ENCODE peak calls at places on chromosomes 12 and 14, in five cellular contexts. C is cardiac fibroblast; P is Caco-2; M is stimulated activated CD4-positive, alpha-beta T cell treated with anti-CD3 and anti-CD28 coated beads, TNF-alpha, amount 100 ng/mL, for 4 hours; N is T1000. A is an unnamed sample.

GRCh38 chr14:61615743-61616523 is 79.4 kb upstream of the HIF1A start:
- DNase-seq in N (no peak), C (peak; percentile 96), M (no peak), P (no peak), A (no peak)

GRCh38 chr14:28412076-28412475 is 354.5 kb upstream of the FOXG1 start:
- DNase-seq in N (no peak), C (peak; percentile 36), P (no peak), M (no peak), A (no peak)

GRCh38 chr12:122880668-122881067 is 15.3 kb downstream of the VPS37B start:
- DNase-seq in M (no peak), N (no peak), P (no peak), C (peak; percentile 76), A (no peak)

GRCh38 chr14:50985124-50985815 is 41.0 kb upstream of the PYGL start:
- DNase-seq in M (no peak), N (no peak), P (no peak), C (no peak), A (no peak)

GRCh38 chr12:41190360-41190759 is 2.2 kb downstream of the PDZRN4 start:
- DNase-seq in N (no peak), M (no peak), P (peak; percentile 10), C (peak; percentile 1), A (no peak)

GRCh38 chr12:27866382-27867101 is 86.5 kb upstream of the MANSC4 start:
- DNase-seq in C (peak; percentile 40), M (no peak), P (no peak), N (peak; percentile 17), A (no peak)

GRCh38 chr14:32932921-32933622 is 5.6 kb upstream of the NPAS3 start:
- DNase-seq in C (no peak), M (no peak), N (no peak), P (no peak), A (no peak)

GRCh38 chr14:94293578-94293924 is 483 bp upstream of the SERPINA10 start:
- DNase-seq in P (no peak), M (no peak), C (no peak), N (no peak), A (no peak)

GRCh38 chr12:13000935-13001724 is 1.1 kb upstream of the HEBP1 start:
- DNase-seq in C (peak; percentile 68), P (peak; percentile 76), N (peak; percentile 55), M (peak; percentile 23), A (peak; percentile 66)

GRCh38 chr12:130451001-130451930 is 113.6 kb downstream of the PIWIL1 start:
- DNase-seq in C (no peak), P (no peak), M (no peak), N (no peak), A (no peak)

GRCh38 chr12:109873653-109874052 is 6.7 kb downstream of the GLTP start:
- DNase-seq in P (no peak), M (no peak), N (no peak), C (peak; percentile 54), A (no peak)

GRCh38 chr14:95024380-95024779 is 132.9 kb downstream of the DICER1 start:
- DNase-seq in N (no peak), C (no peak), P (no peak), M (no peak), A (no peak)

GRCh38 chr12:68785358-68785757 is 22.6 kb upstream of the MDM2 start:
- DNase-seq in P (no peak), M (no peak), N (no peak), C (peak; percentile 22), A (no peak)

GRCh38 chr12:81492131-81492720 is 266.9 kb downstream of the PPFIA2 start:
- DNase-seq in C (peak; percentile 8), M (no peak), P (no peak), N (no peak), A (no peak)

GRCh38 chr12:25769076-25769945 is 189.2 kb upstream of the RASSF8 start:
- DNase-seq in N (no peak), C (peak; percentile 81), P (no peak), M (no peak), A (no peak)

GRCh38 chr14:77140343-77140936 is 1.2 kb downstream of the ZDHHC22 start:
- DNase-seq in C (no peak), N (no peak), P (no peak), M (no peak), A (no peak)

GRCh38 chr12:112839386-112839972 is 47.9 kb downstream of the RPH3A start:
- DNase-seq in M (no peak), C (peak; percentile 78), N (no peak), P (peak; percentile 34), A (no peak)

GRCh38 chr12:132672678-132673077 is 14.5 kb downstream of the POLE start:
- DNase-seq in N (no peak), P (no peak), M (no peak), C (no peak), A (no peak)

GRCh38 chr12:104275689-104276088 is 27.9 kb upstream of the EID3 start:
- DNase-seq in N (no peak), P (no peak), M (no peak), C (no peak), A (no peak)

GRCh38 chr12:123001467-123001866 is 21.0 kb downstream of the ARL6IP4 start:
- DNase-seq in P (no peak), C (no peak), M (no peak), N (no peak), A (no peak)

GRCh38 chr12:127025545-127025944 is 1241.4 kb upstream of the TMEM132C start:
- DNase-seq in C (no peak), M (no peak), P (no peak), N (no peak), A (no peak)

GRCh38 chr14:68981124-68981523 is 2.0 kb upstream of the ACTN1 start:
- DNase-seq in M (no peak), P (no peak), N (no peak), C (no peak), A (no peak)

GRCh38 chr12:52251367-52252055 is 18.5 kb downstream of the KRT7 start:
- DNase-seq in M (no peak), N (no peak), P (no peak), C (no peak), A (no peak)

GRCh38 chr12:30823764-30824163 is 69.0 kb upstream of the CAPRIN2 start:
- DNase-seq in P (no peak), M (no peak), N (no peak), C (no peak), A (no peak)

GRCh38 chr14:74333909-74334308 is 14.4 kb upstream of the VRTN start:
- DNase-seq in M (no peak), C (peak; percentile 58), P (no peak), N (no peak), A (no peak)

GRCh38 chr14:75422169-75422568 is 5.7 kb upstream of the JDP2 start:
- DNase-seq in C (no peak), P (no peak), M (no peak), N (peak; percentile 46), A (no peak)

GRCh38 chr14:54728700-54729527 is 162.0 kb downstream of the SAMD4A start:
- DNase-seq in M (no peak), C (peak; percentile 43), P (no peak), N (no peak), A (no peak)

GRCh38 chr14:102554835-102555819 is 37.3 kb upstream of the RCOR1 start:
- DNase-seq in M (peak; percentile 48), N (no peak), C (peak; percentile 55), P (no peak), A (peak; percentile 69)

GRCh38 chr14:51447411-51447810 is 204.3 kb upstream of the FRMD6 start:
- DNase-seq in P (no peak), C (no peak), M (no peak), N (no peak), A (no peak)

GRCh38 chr12:44248436-44248835 is 412.6 kb downstream of the TMEM117 start:
- DNase-seq in M (no peak), N (no peak), P (no peak), C (no peak), A (no peak)

GRCh38 chr14:61596985-61597384 is 98.3 kb upstream of the HIF1A start:
- DNase-seq in M (no peak), N (no peak), P (no peak), C (peak; percentile 63), A (no peak)

GRCh38 chr14:22814945-22815713 is at the start of gene SLC7A7:
- DNase-seq in C (peak; percentile 60), M (no peak), N (no peak), P (peak; percentile 87), A (no peak)

GRCh38 chr12:42180990-42181611 is 36.4 kb upstream of the GXYLT1 start:
- DNase-seq in M (no peak), C (peak; percentile 55), P (no peak), N (no peak), A (no peak)

GRCh38 chr12:113322353-113322752 is 12.6 kb downstream of the SLC8B1 start:
- DNase-seq in M (no peak), P (no peak), C (peak; percentile 54), N (peak; percentile 2), A (no peak)

GRCh38 chr12:58176296-58176869 is 235.0 kb downstream of the ATP23 start:
- DNase-seq in M (no peak), P (peak; percentile 69), N (no peak), C (peak; percentile 55), A (peak; percentile 31)

GRCh38 chr12:76020731-76021672 is 10.6 kb downstream of the PHLDA1 start:
- DNase-seq in C (peak; percentile 97), P (no peak), M (no peak), N (peak; percentile 48), A (peak; percentile 75)

GRCh38 chr12:132471011-132471857 is 18.7 kb upstream of the FBRSL1 start:
- DNase-seq in M (no peak), N (no peak), C (no peak), P (peak; percentile 68), A (no peak)